ENCODE peak calls at places on chromosomes 16 and 17, in five cellular contexts. B is AG04450, Q is fibroblast of lung, L is foreskin fibroblast, U is A549. J is an unnamed sample.

GRCh38 chr16:57192720-57193486 is 6.8 kb downstream of the RSPRY1 start:
- DNase-seq in U (no peak), Q (peak), B (no peak), L (peak), J (peak)

GRCh38 chr16:54282923-54283734 is 3.5 kb downstream of the IRX3 start:
- DNase-seq in B (no peak), U (no peak), Q (no peak), L (no peak), J (no peak)

GRCh38 chr16:81465375-81465943 is 20.9 kb downstream of the CMIP start:
- DNase-seq in Q (no peak), U (no peak), L (no peak), B (no peak), J (no peak)

GRCh38 chr16:13898233-13898632 is 21.7 kb upstream of the ERCC4 start:
- DNase-seq in Q (no peak), L (no peak), U (no peak), B (no peak), J (no peak)

GRCh38 chr17:60102632-60103047 is 23.9 kb upstream of the HEATR6 start:
- DNase-seq in Q (peak), B (no peak), U (peak), L (peak), J (peak)

GRCh38 chr17:17736205-17737183 is 55.2 kb downstream of the RAI1 start:
- DNase-seq in Q (no peak), U (no peak), B (no peak), L (peak), J (peak)

GRCh38 chr17:4043862-4044261 is 79.6 kb upstream of the ATP2A3 start:
- DNase-seq in B (no peak), L (no peak), Q (no peak), U (no peak), J (no peak)

GRCh38 chr17:34979650-34980352 is 511 bp upstream of the LIG3 start:
- DNase-seq in U (no peak), Q (peak), B (no peak), L (peak), J (no peak)

GRCh38 chr17:48502901-48503300 is 27.9 kb downstream of the HOXB1 start:
- DNase-seq in Q (no peak), L (no peak), B (no peak), U (no peak), J (no peak)

GRCh38 chr17:48506246-48506645 is 24.6 kb downstream of the HOXB1 start:
- DNase-seq in L (no peak), Q (no peak), B (no peak), U (no peak), J (no peak)

GRCh38 chr17:48504953-48505352 is 25.9 kb downstream of the HOXB1 start:
- DNase-seq in Q (no peak), B (no peak), U (no peak), L (no peak), J (no peak)

GRCh38 chr17:48503747-48504146 is 27.1 kb downstream of the HOXB1 start:
- DNase-seq in B (peak), Q (no peak), U (no peak), L (no peak), J (no peak)

DNA sequence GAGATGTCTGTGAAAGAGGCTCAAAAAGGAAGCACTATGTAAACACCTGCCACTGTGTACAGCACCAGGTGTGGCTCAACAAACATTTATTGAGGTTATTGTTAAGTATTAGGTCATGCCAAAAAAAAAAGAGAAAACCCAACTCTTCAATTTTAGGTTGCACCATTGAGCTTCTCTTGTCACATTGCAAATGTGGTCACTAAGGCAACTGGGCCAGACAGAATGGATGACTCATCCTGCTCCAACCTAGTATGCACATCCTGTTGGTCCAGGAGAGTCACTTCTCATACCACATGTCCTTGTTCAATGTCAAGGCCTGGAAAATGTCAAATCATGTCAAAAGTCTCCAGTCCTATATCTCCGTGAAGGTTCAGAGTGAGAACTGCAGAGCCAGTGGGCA is 25.0 kb downstream of the HOXB1 start:
- DNase-seq in Q (peak), B (no peak), L (peak), U (peak), J (peak)
- H3K4me3 ChIP-seq in Q (no peak), B (no peak), L (no peak), U (no peak), J (no peak)

GRCh38 chr17:81471804-81472456 is 40.7 kb downstream of the ACTG1 start:
- DNase-seq in Q (peak), L (peak), U (peak), B (no peak), J (peak)
- TF ChIP-seq CTCF in Q (no peak), L (peak), U (no peak), B (no peak), J (no peak)

GRCh38 chr17:41667280-41668008 is 21.2 kb upstream of the EIF1 start:
- DNase-seq in B (no peak), U (no peak), L (no peak), Q (no peak), J (no peak)
- H3K4me3 ChIP-seq in B (peak), U (no peak), L (no peak), Q (no peak), J (no peak)

GRCh38 chr17:50806141-50806643 is 29.2 kb upstream of the WFIKKN2 start:
- DNase-seq in B (no peak), Q (peak), U (no peak), L (no peak), J (peak)
- TF ChIP-seq CTCF in B (peak), Q (peak), U (no peak), L (no peak), J (peak)

GRCh38 chr17:64107517-64108235 is 22.3 kb downstream of the ERN1 start:
- DNase-seq in L (no peak), U (no peak), B (no peak), Q (no peak), J (no peak)
- H3K4me3 ChIP-seq in L (no peak), U (no peak), B (no peak), Q (no peak), J (no peak)

DNA sequence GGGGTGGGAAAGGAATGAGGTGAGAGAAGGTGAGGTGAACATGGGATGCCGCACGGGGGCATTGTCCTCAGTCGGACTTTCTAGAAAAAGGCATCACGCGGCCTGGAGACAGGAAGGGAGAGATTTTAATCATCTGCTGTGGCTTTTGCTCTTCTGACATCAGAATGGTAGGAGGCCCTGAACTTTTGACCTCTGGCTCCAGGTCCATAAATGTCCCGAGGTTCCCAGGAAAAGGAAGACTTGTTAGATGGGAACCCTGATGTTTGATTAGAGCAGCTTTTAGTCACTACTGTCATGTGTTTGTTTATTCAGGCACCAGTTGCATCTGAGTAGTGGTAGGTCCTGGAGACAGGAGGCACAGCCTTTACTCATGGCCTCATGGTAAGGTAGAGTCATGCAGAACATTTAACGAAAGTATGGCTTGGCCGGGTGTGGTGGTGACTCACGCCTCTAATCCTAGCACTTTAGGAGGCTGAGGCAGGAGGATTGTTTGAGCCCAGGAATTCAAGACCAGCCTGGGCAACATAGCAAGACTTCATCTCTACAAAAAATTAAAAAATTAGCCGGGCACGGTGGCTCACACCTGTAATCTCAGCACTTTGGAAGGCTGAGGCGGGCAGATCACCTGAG is 203.1 kb downstream of the MSI2 start:
- DNase-seq in L (no peak), B (no peak), Q (peak), U (peak), J (peak)
- TF ChIP-seq CTCF in L (no peak), B (no peak), Q (no peak), U (peak), J (no peak)

GRCh38 chr16:84820771-84821170 is 986 bp downstream of the CRISPLD2 start:
- DNase-seq in B (no peak), Q (peak), U (no peak), L (no peak), J (no peak)
- H3K4me3 ChIP-seq in B (peak), Q (peak), U (no peak), L (peak), J (peak)